ENCODE peak calls at places on chromosomes 1 and 21, in five cellular contexts. One of them, this sample, is unnamed.

GRCh38 chr1:31694069-31694909 is 9.5 kb downstream of the COL16A1 start:
- DNase-seq in HCT116: no peak
- DNase-seq in K562: no peak
- DNase-seq in GM12878: no peak
- DNase-seq in HepG2: no peak
- DNase-seq in this sample: no peak

GRCh38 chr1:115056395-115056798 is 26.8 kb downstream of the TSHB start:
- DNase-seq in HCT116: no peak
- DNase-seq in K562: no peak
- DNase-seq in GM12878: no peak
- DNase-seq in HepG2: no peak
- DNase-seq in this sample: no peak

GRCh38 chr1:99580451-99580850 is 65.5 kb upstream of the PALMD start:
- DNase-seq in HCT116: no peak
- DNase-seq in K562: no peak
- DNase-seq in GM12878: no peak
- DNase-seq in HepG2: no peak
- DNase-seq in this sample: no peak

GRCh38 chr1:3775498-3776230 is 3.1 kb downstream of the SMIM1 start:
- DNase-seq in HCT116: peak; percentile 64
- DNase-seq in K562: peak; percentile 98
- DNase-seq in GM12878: no peak
- DNase-seq in HepG2: peak; percentile 94
- DNase-seq in this sample: peak; percentile 62

GRCh38 chr1:5269901-5270300 is 615.5 kb downstream of the AJAP1 start:
- DNase-seq in HCT116: no peak
- DNase-seq in K562: no peak
- DNase-seq in GM12878: no peak
- DNase-seq in HepG2: no peak
- DNase-seq in this sample: no peak

GRCh38 chr1:214303538-214303937 is 22.6 kb downstream of the SMYD2 start:
- DNase-seq in HCT116: no peak
- DNase-seq in K562: no peak
- DNase-seq in GM12878: no peak
- DNase-seq in HepG2: no peak
- DNase-seq in this sample: no peak

GRCh38 chr1:100883963-100884362 is 10.7 kb downstream of the EXTL2 start:
- DNase-seq in HCT116: no peak
- DNase-seq in K562: peak; percentile 29
- DNase-seq in GM12878: no peak
- DNase-seq in HepG2: peak; percentile 28
- DNase-seq in this sample: no peak

GRCh38 chr1:51969038-51969705 is 21.3 kb downstream of the RAB3B start:
- DNase-seq in HCT116: no peak
- DNase-seq in K562: no peak
- DNase-seq in GM12878: no peak
- DNase-seq in HepG2: peak; percentile 92
- DNase-seq in this sample: no peak

GRCh38 chr1:168454211-168454815 is 89.5 kb downstream of the XCL2 start:
- DNase-seq in HCT116: no peak
- DNase-seq in K562: no peak
- DNase-seq in GM12878: no peak
- DNase-seq in HepG2: no peak
- DNase-seq in this sample: no peak

GRCh38 chr1:60703155-60703554 is 379.2 kb upstream of the NFIA start:
- DNase-seq in HCT116: no peak
- DNase-seq in K562: no peak
- DNase-seq in GM12878: no peak
- DNase-seq in HepG2: no peak
- DNase-seq in this sample: no peak

GRCh38 chr1:52632732-52633290 is at the start of gene SHISAL2A:
- DNase-seq in HCT116: no peak
- DNase-seq in K562: no peak
- DNase-seq in GM12878: no peak
- DNase-seq in HepG2: no peak
- DNase-seq in this sample: peak; percentile 82

DNA sequence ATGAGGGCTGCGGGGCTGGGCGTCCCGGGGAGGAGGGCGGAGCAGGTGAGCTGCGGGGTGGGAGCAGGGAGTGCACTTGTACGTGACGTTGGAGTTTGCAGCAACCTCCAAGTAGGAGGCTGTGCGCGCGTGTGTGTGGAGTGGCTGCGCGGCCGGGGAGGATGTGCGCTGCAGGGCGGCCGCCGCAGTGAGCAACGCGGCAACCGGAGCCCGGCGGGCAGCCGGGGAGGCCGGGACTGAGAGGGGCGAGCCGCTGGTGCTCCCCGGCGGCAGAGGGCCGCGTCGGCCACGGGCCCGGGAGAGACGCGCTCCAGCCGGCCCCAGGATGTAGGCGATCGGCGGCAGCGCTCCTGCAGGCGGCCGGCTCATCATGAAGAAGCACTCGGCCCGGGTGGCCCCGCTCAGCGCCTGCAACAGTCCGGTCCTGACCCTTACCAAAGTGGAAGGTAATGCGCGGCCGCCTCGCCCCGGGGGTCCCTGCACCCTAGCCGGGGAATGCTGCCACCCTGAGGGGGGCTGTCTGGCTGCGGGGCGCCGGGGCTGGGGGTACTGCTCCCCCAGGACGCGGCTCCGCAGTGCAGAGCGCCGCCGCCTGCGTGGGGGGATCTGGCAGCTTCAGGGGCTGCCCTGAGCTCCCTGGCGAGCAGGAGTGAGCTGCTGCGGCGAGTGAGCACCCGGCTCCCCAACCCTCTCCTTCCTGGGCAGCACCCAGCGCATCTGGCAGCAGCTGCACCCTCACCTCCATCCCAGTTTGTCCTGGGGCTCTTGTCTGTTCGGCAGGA is 158.9 kb upstream of the COA6 start:
- DNase-seq in HCT116: no peak
- DNase-seq in K562: no peak
- DNase-seq in GM12878: no peak
- DNase-seq in HepG2: no peak
- DNase-seq in this sample: no peak
- TF ChIP-seq SP1 in HCT116: no peak
- TF ChIP-seq SP1 in K562: no peak
- TF ChIP-seq SP1 in GM12878: no peak
- TF ChIP-seq SP1 in HepG2: no peak
- TF ChIP-seq SP1 in this sample: no peak

DNA sequence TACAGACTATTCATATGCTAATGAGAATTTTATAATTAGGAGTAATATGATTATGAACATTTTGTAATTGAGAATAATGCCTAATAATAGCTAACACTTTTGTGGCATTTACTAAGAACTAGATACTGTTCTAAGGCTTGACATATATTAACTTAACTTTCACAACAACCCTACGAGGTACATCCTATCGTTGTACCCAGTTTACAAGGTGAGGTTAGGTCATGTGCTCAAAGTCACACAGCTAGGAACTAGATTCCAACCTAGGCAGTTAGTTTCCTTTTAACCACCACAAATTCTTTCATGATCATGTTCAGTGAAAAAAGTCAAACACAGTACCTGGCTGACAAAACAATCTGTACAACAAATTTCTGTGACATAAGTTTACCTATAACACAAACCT is 13.0 kb upstream of the ERRFI1 start:
- DNase-seq in HCT116: no peak
- DNase-seq in K562: no peak
- DNase-seq in GM12878: no peak
- DNase-seq in HepG2: no peak
- DNase-seq in this sample: no peak
- H3K4me2 ChIP-seq in HCT116: peak overlapping the region; percentile 1
- H3K4me2 ChIP-seq in K562: no peak overlapping the region
- H3K4me2 ChIP-seq in GM12878: no peak overlapping the region
- H3K4me2 ChIP-seq in HepG2: no peak overlapping the region
- H3K4me2 ChIP-seq in this sample: no peak overlapping the region

DNA sequence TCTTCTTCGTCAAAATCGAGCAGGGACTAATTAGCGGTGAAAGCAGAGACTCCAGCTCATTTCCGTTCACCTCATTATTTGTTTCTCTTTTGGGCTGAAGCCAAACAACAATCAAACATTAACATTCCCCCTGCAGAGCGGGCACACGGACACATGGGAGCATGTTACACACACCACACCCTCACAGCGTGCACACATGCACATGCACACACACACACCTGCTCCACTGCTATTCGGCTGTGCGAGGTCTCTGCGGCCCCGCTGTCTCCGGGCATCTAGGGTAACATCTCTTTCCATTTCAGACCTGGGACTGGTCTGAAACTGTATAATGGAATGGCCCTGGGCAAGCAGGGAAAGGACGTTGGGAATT is 58.4 kb upstream of the LRRC8D start:
- DNase-seq in HCT116: no peak
- DNase-seq in K562: no peak
- DNase-seq in GM12878: no peak
- DNase-seq in HepG2: no peak
- DNase-seq in this sample: no peak
- H3K9ac ChIP-seq in HCT116: no peak overlapping the region
- H3K9ac ChIP-seq in K562: no peak overlapping the region
- H3K9ac ChIP-seq in GM12878: no peak overlapping the region
- H3K9ac ChIP-seq in HepG2: no peak overlapping the region
- H3K9ac ChIP-seq in this sample: no peak overlapping the region

GRCh38 chr1:54787604-54788003 is 13.5 kb downstream of the TTC22 start:
- DNase-seq in HCT116: no peak
- DNase-seq in K562: no peak
- DNase-seq in GM12878: no peak
- DNase-seq in HepG2: no peak
- DNase-seq in this sample: no peak
- TF ChIP-seq SP1 in HCT116: no peak
- TF ChIP-seq SP1 in K562: no peak
- TF ChIP-seq SP1 in GM12878: no peak
- TF ChIP-seq SP1 in HepG2: no peak
- TF ChIP-seq SP1 in this sample: no peak

GRCh38 chr1:232487236-232487635 is 142.7 kb downstream of the SIPA1L2 start:
- DNase-seq in HCT116: no peak
- DNase-seq in K562: no peak
- DNase-seq in GM12878: no peak
- DNase-seq in HepG2: no peak
- DNase-seq in this sample: no peak

GRCh38 chr1:232489256-232489655 is 140.7 kb downstream of the SIPA1L2 start:
- DNase-seq in HCT116: no peak
- DNase-seq in K562: no peak
- DNase-seq in GM12878: no peak
- DNase-seq in HepG2: no peak
- DNase-seq in this sample: no peak

GRCh38 chr1:232481091-232481490 is 148.8 kb downstream of the SIPA1L2 start:
- DNase-seq in HCT116: no peak
- DNase-seq in K562: no peak
- DNase-seq in GM12878: no peak
- DNase-seq in HepG2: no peak
- DNase-seq in this sample: no peak

GRCh38 chr1:232486454-232487202 is 143.3 kb downstream of the SIPA1L2 start:
- DNase-seq in HCT116: no peak
- DNase-seq in K562: no peak
- DNase-seq in GM12878: no peak
- DNase-seq in HepG2: no peak
- DNase-seq in this sample: no peak

GRCh38 chr1:232486006-232486405 is 143.9 kb downstream of the SIPA1L2 start:
- DNase-seq in HCT116: no peak
- DNase-seq in K562: no peak
- DNase-seq in GM12878: no peak
- DNase-seq in HepG2: no peak
- DNase-seq in this sample: no peak
- H3K4me2 ChIP-seq in HCT116: no peak overlapping the region
- H3K4me2 ChIP-seq in K562: no peak overlapping the region
- H3K4me2 ChIP-seq in GM12878: no peak overlapping the region
- H3K4me2 ChIP-seq in HepG2: no peak overlapping the region
- H3K4me2 ChIP-seq in this sample: no peak overlapping the region

GRCh38 chr21:45317401-45318145 is 29.9 kb upstream of the POFUT2 start:
- DNase-seq in HCT116: peak; percentile 32
- DNase-seq in K562: no peak
- DNase-seq in GM12878: no peak
- DNase-seq in HepG2: peak; percentile 59
- DNase-seq in this sample: peak; percentile 41
- H3K9ac ChIP-seq in HCT116: peak overlapping the region; percentile 49
- H3K9ac ChIP-seq in K562: no peak overlapping the region
- H3K9ac ChIP-seq in GM12878: no peak overlapping the region
- H3K9ac ChIP-seq in HepG2: peak overlapping the region; percentile 24
- H3K9ac ChIP-seq in this sample: no peak overlapping the region

GRCh38 chr1:170765712-170766330 is 101.9 kb downstream of the PRRX1 start:
- DNase-seq in HCT116: peak; percentile 21
- DNase-seq in K562: no peak
- DNase-seq in GM12878: no peak
- DNase-seq in HepG2: no peak
- DNase-seq in this sample: no peak
- TF ChIP-seq SP1 in HCT116: no peak
- TF ChIP-seq SP1 in K562: no peak
- TF ChIP-seq SP1 in GM12878: no peak
- TF ChIP-seq SP1 in HepG2: no peak
- TF ChIP-seq SP1 in this sample: no peak

GRCh38 chr1:222739465-222739864 is 2.5 kb downstream of the FAM177B start:
- DNase-seq in HCT116: no peak
- DNase-seq in K562: no peak
- DNase-seq in GM12878: no peak
- DNase-seq in HepG2: no peak
- DNase-seq in this sample: no peak
- H3K4me2 ChIP-seq in HCT116: no peak overlapping the region
- H3K4me2 ChIP-seq in K562: no peak overlapping the region
- H3K4me2 ChIP-seq in GM12878: no peak overlapping the region
- H3K4me2 ChIP-seq in HepG2: no peak overlapping the region
- H3K4me2 ChIP-seq in this sample: no peak overlapping the region

GRCh38 chr1:154192476-154192875 is 576 bp upstream of the TPM3 start:
- DNase-seq in HCT116: no peak
- DNase-seq in K562: no peak
- DNase-seq in GM12878: no peak
- DNase-seq in HepG2: no peak
- DNase-seq in this sample: no peak
- H3K9ac ChIP-seq in HCT116: no peak overlapping the region
- H3K9ac ChIP-seq in K562: no peak overlapping the region
- H3K9ac ChIP-seq in GM12878: no peak overlapping the region
- H3K9ac ChIP-seq in HepG2: no peak overlapping the region
- H3K9ac ChIP-seq in this sample: no peak overlapping the region

This sample was measured in H1.